ENCODE peak calls at places on chromosomes 2 and 18, in eight cellular contexts. O is neural progenitor cell, R is heart right ventricle, V is astrocyte of the spinal cord, T is GM20000, M is CD14-positive monocyte, Y is mesothelial cell of epicardium, X is BE2C. F is an unnamed sample.

GRCh38 chr2:8644605-8645175 is 37.2 kb upstream of the ID2 start:
- DNase-seq in O (no peak), R (peak; percentile 21), V (no peak), T (no peak), M (peak; percentile 76), Y (no peak), X (no peak), F (no peak)

GRCh38 chr2:231196592-231196991 is 1.8 kb upstream of the ARMC9 start:
- DNase-seq in O (no peak), R (no peak), V (no peak), T (no peak), M (no peak), Y (no peak), X (no peak), F (no peak)

GRCh38 chr2:37318401-37318800 is 6.2 kb downstream of the PRKD3 start:
- DNase-seq in O (no peak), R (no peak), V (peak; percentile 69), T (peak; percentile 44), M (no peak), Y (no peak), X (no peak), F (no peak)

GRCh38 chr2:170314744-170315447 is 136.9 kb downstream of the MYO3B start:
- DNase-seq in O (no peak), R (no peak), V (peak; percentile 14), T (no peak), M (no peak), Y (no peak), X (no peak), F (no peak)

GRCh38 chr18:36095936-36096519 is 28.7 kb upstream of the RPRD1A start:
- DNase-seq in O (peak; percentile 67), R (no peak), V (peak; percentile 77), T (peak; percentile 47), M (no peak), Y (no peak), X (no peak), F (no peak)

GRCh38 chr2:108616290-108616689 is 82.0 kb downstream of the LIMS1 start:
- DNase-seq in O (no peak), R (no peak), V (no peak), T (no peak), M (no peak), Y (no peak), X (no peak), F (no peak)

GRCh38 chr2:145114726-145115125 is 594.8 kb upstream of the ZEB2 start:
- DNase-seq in O (no peak), R (no peak), V (peak; percentile 33), T (no peak), M (no peak), Y (no peak), X (no peak), F (no peak)

GRCh38 chr2:224175010-224175409 is 135.9 kb upstream of the SERPINE2 start:
- DNase-seq in O (no peak), R (no peak), V (no peak), T (no peak), M (no peak), Y (no peak), X (peak; percentile 40), F (peak; percentile 39)

GRCh38 chr18:3654442-3655253 is 204.7 kb downstream of the TGIF1 start:
- DNase-seq in O (no peak), R (no peak), V (no peak), T (no peak), M (no peak), Y (no peak), X (no peak), F (no peak)

GRCh38 chr2:108916397-108917077 is 72.5 kb downstream of the EDAR start:
- DNase-seq in O (no peak), R (no peak), V (no peak), T (no peak), M (no peak), Y (no peak), X (no peak), F (no peak)

GRCh38 chr2:119029297-119029696 is 87.3 kb downstream of the MARCO start:
- DNase-seq in O (no peak), R (no peak), V (no peak), T (no peak), M (no peak), Y (no peak), X (no peak), F (no peak)

GRCh38 chr2:119025013-119025412 is 83.0 kb downstream of the MARCO start:
- DNase-seq in O (no peak), R (no peak), V (no peak), T (no peak), M (no peak), Y (no peak), X (no peak), F (no peak)

GRCh38 chr2:119025762-119026351 is 83.9 kb downstream of the MARCO start:
- DNase-seq in O (no peak), R (no peak), V (no peak), T (no peak), M (no peak), Y (no peak), X (no peak), F (no peak)

GRCh38 chr2:119024568-119024967 is 82.6 kb downstream of the MARCO start:
- DNase-seq in O (no peak), R (no peak), V (no peak), T (no peak), M (no peak), Y (no peak), X (no peak), F (no peak)

GRCh38 chr2:119028327-119029174 is 86.6 kb downstream of the MARCO start:
- DNase-seq in O (peak; percentile 58), R (no peak), V (peak; percentile 24), T (peak; percentile 48), M (no peak), Y (no peak), X (peak; percentile 32), F (peak; percentile 54)
- TF ChIP-seq CTCF in O (peak; percentile 63), R (no peak), V (peak; percentile 68), T (no peak), M (peak; percentile 48), Y (peak; percentile 32), X (peak; percentile 56), F (peak; percentile 61)

GRCh38 chr2:227865281-227865680 is 6.2 kb upstream of the DAW1 start:
- DNase-seq in O (no peak), R (no peak), V (no peak), T (no peak), M (no peak), Y (no peak), X (no peak), F (no peak)

GRCh38 chr2:227864161-227864756 is 7.2 kb upstream of the DAW1 start:
- DNase-seq in O (no peak), R (no peak), V (peak; percentile 60), T (no peak), M (no peak), Y (no peak), X (no peak), F (no peak)

GRCh38 chr2:227862227-227862740 is 9.1 kb upstream of the DAW1 start:
- DNase-seq in O (peak; percentile 60), R (no peak), V (peak; percentile 72), T (peak; percentile 68), M (no peak), Y (no peak), X (peak; percentile 40), F (peak; percentile 25)

GRCh38 chr2:227861011-227861410 is 10.4 kb upstream of the DAW1 start:
- DNase-seq in O (no peak), R (no peak), V (peak; percentile 49), T (no peak), M (no peak), Y (no peak), X (no peak), F (no peak)

DNA sequence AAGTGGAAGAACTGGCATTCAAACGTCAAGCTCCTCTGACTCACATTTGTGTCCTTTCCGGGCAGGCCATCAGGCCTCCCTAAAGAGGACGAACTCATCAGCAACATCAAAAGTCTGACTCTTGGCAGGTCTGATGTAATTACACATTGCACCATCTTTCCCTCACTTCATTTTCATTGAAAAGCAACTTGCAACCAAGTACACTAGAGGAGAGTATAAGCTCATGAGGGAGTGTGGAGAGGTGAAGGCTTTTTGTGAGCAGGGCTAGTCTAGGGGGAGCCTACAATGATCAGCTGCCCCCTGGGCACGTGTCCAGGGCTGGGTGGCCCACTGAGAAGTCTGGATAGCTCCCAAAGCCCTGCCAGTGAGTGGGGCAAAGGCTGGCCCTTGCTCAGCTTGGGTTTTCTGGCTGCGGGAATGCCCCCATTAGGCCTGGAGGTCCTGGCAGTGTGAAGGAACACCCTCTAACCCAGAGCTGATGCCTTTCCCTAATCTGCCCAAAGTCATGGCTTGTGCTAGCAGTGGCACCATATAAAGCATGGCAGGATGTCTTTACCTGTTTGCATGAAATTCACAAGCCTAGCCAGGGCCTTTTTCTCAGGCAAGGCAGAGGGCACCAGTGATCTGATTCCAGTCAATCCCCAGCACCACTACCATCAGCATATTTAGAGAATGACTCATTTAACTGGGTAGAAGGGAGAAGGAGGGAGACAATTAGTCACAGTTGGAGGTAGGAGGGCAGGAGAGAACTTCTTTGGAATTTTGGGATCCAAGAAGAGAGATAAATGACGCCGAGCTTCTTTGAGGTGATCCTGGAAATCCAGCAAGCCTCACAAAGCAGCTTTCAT is 8.5 kb upstream of the DAW1 start:
- DNase-seq in O (no peak), R (no peak), V (peak; percentile 77), T (no peak), M (no peak), Y (no peak), X (no peak), F (no peak)
- TF ChIP-seq CTCF in O (no peak), R (no peak), V (peak; percentile 18), T (no peak), M (no peak), Y (no peak), X (no peak), F (no peak)

DNA sequence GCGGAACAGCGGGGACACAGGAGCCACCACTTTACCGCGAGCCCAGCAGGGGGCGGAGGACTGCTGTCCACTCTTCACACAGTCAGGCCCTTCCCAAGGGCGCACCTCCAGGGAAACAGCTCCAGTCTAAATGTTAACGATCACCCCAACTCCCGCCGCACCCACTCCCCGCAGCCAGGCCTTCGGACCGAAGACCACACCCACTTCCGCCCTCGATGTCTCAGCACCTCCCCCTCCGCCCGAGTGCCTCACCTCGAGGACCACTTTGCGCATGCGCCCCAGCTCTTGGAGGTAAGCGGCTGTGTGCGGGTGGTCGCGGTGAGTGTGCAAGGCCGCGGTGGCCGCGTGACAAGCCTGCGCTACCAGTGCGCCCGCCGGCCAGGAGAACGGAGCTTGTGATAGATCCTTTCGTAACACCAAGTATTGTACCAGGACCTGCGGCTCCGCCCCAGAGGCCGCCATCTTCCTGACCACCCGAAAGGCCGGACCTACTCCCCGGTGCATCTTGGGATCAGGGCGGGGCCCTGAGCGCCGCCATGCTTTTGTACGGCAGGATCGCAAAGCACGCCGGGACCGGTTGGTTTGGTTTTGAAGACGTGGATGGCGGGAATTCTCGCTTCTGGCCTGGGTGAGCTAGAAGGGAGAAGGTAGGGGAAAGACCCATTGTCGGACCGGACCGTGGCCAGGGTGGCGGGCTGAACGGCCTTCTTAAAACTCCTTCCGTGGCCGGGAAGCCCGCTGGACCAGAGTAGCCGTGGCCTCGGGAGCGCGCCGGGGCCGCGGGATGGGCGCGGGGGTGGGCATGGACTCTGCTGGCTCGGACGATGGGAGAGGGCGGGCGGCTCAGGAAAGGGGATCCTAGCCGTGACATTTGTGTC is at the start of the genes CENPO and PTRHD1:
- DNase-seq in O (peak; percentile 99), R (peak; percentile 96), V (peak; percentile 98), T (peak; percentile 95), M (peak; percentile 96), Y (peak; percentile 96), X (peak; percentile 98), F (peak; percentile 92)
- TF ChIP-seq CTCF in O (peak; percentile 42), R (peak; percentile 65), V (peak; percentile 63), T (peak; percentile 15), M (peak; percentile 52), Y (peak; percentile 75), X (peak; percentile 64), F (peak; percentile 74)

GRCh38 chr2:153766415-153766814 is 105.3 kb upstream of the GALNT13 start:
- DNase-seq in O (no peak), R (no peak), V (no peak), T (no peak), M (no peak), Y (no peak), X (no peak), F (no peak)

GRCh38 chr2:153770359-153770991 is 101.2 kb upstream of the GALNT13 start:
- DNase-seq in O (peak; percentile 22), R (no peak), V (no peak), T (no peak), M (no peak), Y (no peak), X (no peak), F (no peak)
- TF ChIP-seq CTCF in O (peak; percentile 62), R (no peak), V (no peak), T (no peak), M (no peak), Y (no peak), X (peak; percentile 61), F (no peak)